ENCODE peak calls at places on chromosomes 16 and 17, in seven cellular contexts. K is RCC 7860, M is NCI-H1436, S is ACHN, L is DMS153, J is NCI-H1092 treated with DMSO at 0.1 percent for 48 hours, E is lung. X is an unnamed sample.

GRCh38 chr17:53844476-53845107 is 21.9 kb downstream of the KIF2B start:
- DNase-seq in K (no peak), M (no peak), S (peak), L (no peak), J (no peak), E (no peak), X (no peak)

GRCh38 chr17:63290784-63291183 is 155.3 kb downstream of the CYB561 start:
- DNase-seq in K (no peak), M (no peak), S (no peak), L (peak), J (no peak), E (no peak), X (no peak)

GRCh38 chr16:23362460-23363317 is 60.6 kb downstream of the SCNN1B start:
- DNase-seq in K (no peak), M (no peak), S (no peak), L (peak), J (peak), E (peak), X (no peak)

GRCh38 chr16:50208460-50208931 is 55.4 kb downstream of the TENT4B start:
- DNase-seq in K (peak), M (no peak), S (peak), L (no peak), J (no peak), E (no peak), X (no peak)

GRCh38 chr17:7687072-7687907 is at the start of gene TP53:
- DNase-seq in K (peak), M (peak), S (peak), L (peak), J (peak), E (peak), X (peak)

GRCh38 chr16:48596326-48596725 is 13.7 kb downstream of the N4BP1 start:
- DNase-seq in K (no peak), M (no peak), S (no peak), L (no peak), J (no peak), E (no peak), X (no peak)

GRCh38 chr16:72952404-72953301 is 95.3 kb downstream of the ZFHX3 start:
- DNase-seq in K (no peak), M (no peak), S (no peak), L (no peak), J (no peak), E (no peak), X (no peak)

GRCh38 chr16:68374251-68374805 is 63.5 kb downstream of the PRMT7 start:
- DNase-seq in K (no peak), M (no peak), S (no peak), L (no peak), J (no peak), E (no peak), X (no peak)

GRCh38 chr17:40564883-40565744 is at the start of gene CCR7:
- DNase-seq in K (no peak), M (no peak), S (no peak), L (no peak), J (no peak), E (no peak), X (no peak)

GRCh38 chr17:82859431-82860403 is 19.9 kb upstream of the ZNF750 start:
- DNase-seq in K (peak), M (no peak), S (peak), L (no peak), J (no peak), E (no peak), X (no peak)

GRCh38 chr16:86157616-86158247 is 258.8 kb downstream of the IRF8 start:
- DNase-seq in K (no peak), M (no peak), S (no peak), L (no peak), J (no peak), E (no peak), X (no peak)

GRCh38 chr17:49214665-49215360 is 4.3 kb downstream of the ABI3 start:
- DNase-seq in K (no peak), M (no peak), S (no peak), L (no peak), J (no peak), E (no peak), X (no peak)

GRCh38 chr17:38463451-38463858 is 35.2 kb downstream of the ARHGAP23 start:
- DNase-seq in K (no peak), M (no peak), S (no peak), L (no peak), J (no peak), E (no peak), X (no peak)

GRCh38 chr17:29292071-29292991 is 1.6 kb downstream of the NUFIP2 start:
- DNase-seq in K (no peak), M (peak), S (peak), L (no peak), J (peak), E (peak), X (no peak)

GRCh38 chr17:51487947-51488346 is 227.6 kb downstream of the UTP18 start:
- DNase-seq in K (peak), M (no peak), S (peak), L (no peak), J (no peak), E (no peak), X (no peak)

GRCh38 chr16:35196313-35196712 is 1736.9 kb downstream of the TP53TG3F start:
- DNase-seq in K (no peak), M (no peak), S (no peak), L (no peak), J (no peak), E (no peak), X (no peak)

X was measured in AG09319.